ENCODE peak calls at places on chromosome 9, in ten cellular contexts. G is HepG2, E is A549, V is transverse colon, R is upper lobe of left lung, U is tibial nerve, H is ovary, I is sigmoid colon, C is stomach, L is SK-N-SH. Y is an unnamed sample.
A peak's percentile ranks its signal among the peaks of the same experiment; 100 is the strongest.

GRCh38 chr9:21455320-21455719 is 15.1 kb downstream of the IFNA1 start:
- DNase-seq in G (peak; percentile 17), H (no peak), U (no peak), I (no peak), R (no peak), E (peak; percentile 48), V (peak; percentile 16), L (peak; percentile 8), C (no peak), Y (no peak)

GRCh38 chr9:70567511-70567910 is 153.1 kb upstream of the KLF9 start:
- DNase-seq in C (no peak), E (no peak), G (no peak), L (no peak), I (no peak), R (no peak), V (no peak), H (no peak), U (no peak), Y (no peak)

GRCh38 chr9:130072515-130073235 is 19.0 kb downstream of the GPR107 start:
- DNase-seq in C (no peak), V (no peak), E (no peak), L (no peak), G (no peak), R (no peak), I (no peak), U (no peak), H (no peak), Y (no peak)

GRCh38 chr9:130934246-130934645 is 4.8 kb downstream of the FIBCD1 start:
- DNase-seq in E (no peak), I (no peak), U (no peak), H (no peak), V (no peak), G (no peak), L (no peak), C (no peak), R (no peak), Y (no peak)

GRCh38 chr9:120876842-120877240 is at the start of gene PHF19:
- DNase-seq in I (no peak), L (no peak), R (peak; percentile 89), C (no peak), E (peak; percentile 64), V (no peak), U (no peak), H (no peak), G (peak; percentile 23), Y (no peak)

GRCh38 chr9:86664603-86665002 is 282.7 kb downstream of the GAS1 start:
- DNase-seq in L (no peak), I (no peak), H (no peak), U (no peak), V (no peak), G (no peak), C (no peak), R (no peak), E (no peak), Y (no peak)

GRCh38 chr9:105241356-105242043 is 3.0 kb upstream of the SLC44A1 start:
- DNase-seq in R (no peak), H (no peak), C (no peak), L (no peak), I (no peak), E (no peak), V (no peak), U (no peak), G (no peak), Y (no peak)

GRCh38 chr9:84436386-84437114 is 96.0 kb upstream of the SLC28A3 start:
- DNase-seq in G (no peak), L (no peak), U (no peak), C (no peak), H (no peak), R (no peak), I (no peak), E (no peak), V (no peak), Y (no peak)

GRCh38 chr9:113228130-113228665 is 6.9 kb downstream of the SLC31A1 start:
- DNase-seq in U (no peak), H (no peak), G (peak; percentile 94), L (no peak), C (no peak), R (no peak), I (no peak), V (no peak), E (no peak), Y (no peak)

GRCh38 chr9:3441197-3441816 is 84.5 kb downstream of the RFX3 start:
- DNase-seq in U (no peak), R (no peak), I (no peak), L (peak; percentile 28), C (peak; percentile 50), E (peak; percentile 74), V (peak; percentile 31), H (no peak), G (peak; percentile 54), Y (no peak)

GRCh38 chr9:90813523-90813922 is 11.9 kb downstream of the SYK start:
- DNase-seq in R (no peak), V (no peak), G (no peak), E (no peak), C (no peak), I (no peak), H (no peak), L (no peak), U (no peak), Y (no peak)

GRCh38 chr9:109315480-109315879 is 5.4 kb downstream of the EPB41L4B start:
- DNase-seq in R (no peak), E (no peak), H (no peak), I (no peak), C (no peak), U (no peak), V (no peak), L (no peak), G (no peak), Y (no peak)

GRCh38 chr9:99181621-99182020 is 40.1 kb downstream of the ALG2 start:
- DNase-seq in R (no peak), H (no peak), E (no peak), G (no peak), L (no peak), I (no peak), U (no peak), C (no peak), V (no peak), Y (no peak)
- H3K27ac ChIP-seq in R (no peak overlapping the region), H (no peak overlapping the region), E (no peak overlapping the region), G (no peak overlapping the region), L (no peak overlapping the region), I (no peak overlapping the region), U (no peak overlapping the region), C (no peak overlapping the region), V (no peak overlapping the region), Y (no peak overlapping the region)

GRCh38 chr9:135248111-135248510 is 160.6 kb downstream of the OLFM1 start:
- DNase-seq in I (no peak), G (no peak), H (no peak), L (no peak), C (no peak), U (no peak), R (no peak), E (no peak), V (no peak), Y (no peak)
- TF ChIP-seq EP300 in I (no peak), G (no peak), H (no peak), L (no peak), C (no peak), U (no peak), R (no peak), E (no peak), V (no peak), Y (no peak)

GRCh38 chr9:79694676-79695400 is 123.1 kb downstream of the TLE4 start:
- DNase-seq in E (no peak), G (no peak), H (no peak), I (no peak), V (no peak), L (no peak), R (no peak), C (no peak), U (no peak), Y (peak; percentile 3)
- H3K27ac ChIP-seq in E (no peak overlapping the region), G (no peak overlapping the region), H (no peak overlapping the region), I (no peak overlapping the region), V (no peak overlapping the region), L (no peak overlapping the region), R (no peak overlapping the region), C (no peak overlapping the region), U (no peak overlapping the region), Y (no peak overlapping the region)

DNA sequence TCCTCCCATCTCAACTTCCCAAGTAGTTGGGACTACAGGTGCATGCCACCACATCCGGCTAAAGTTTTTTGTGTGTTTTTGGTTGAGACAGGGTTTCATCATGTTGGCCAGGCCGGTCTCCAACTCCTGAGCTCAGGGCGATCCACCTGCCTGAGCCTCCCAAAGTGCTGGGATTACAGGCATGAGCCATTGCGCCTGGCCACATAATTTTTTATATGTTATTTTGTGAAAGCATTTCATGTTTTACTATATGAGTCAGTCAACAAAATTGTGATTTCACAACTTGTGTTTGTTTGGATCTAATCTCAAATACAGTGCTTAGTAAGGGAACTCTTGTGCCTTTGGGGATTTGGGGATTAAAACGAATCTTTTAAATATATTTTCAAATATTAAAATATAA is 20.0 kb upstream of the FAM120AOS start:
- DNase-seq in G (no peak), H (no peak), U (no peak), E (no peak), L (no peak), R (no peak), I (no peak), C (no peak), V (no peak), Y (peak; percentile 19)
- TF ChIP-seq EP300 in G (no peak), H (no peak), U (no peak), E (no peak), L (no peak), R (no peak), I (no peak), C (no peak), V (no peak), Y (no peak)

DNA sequence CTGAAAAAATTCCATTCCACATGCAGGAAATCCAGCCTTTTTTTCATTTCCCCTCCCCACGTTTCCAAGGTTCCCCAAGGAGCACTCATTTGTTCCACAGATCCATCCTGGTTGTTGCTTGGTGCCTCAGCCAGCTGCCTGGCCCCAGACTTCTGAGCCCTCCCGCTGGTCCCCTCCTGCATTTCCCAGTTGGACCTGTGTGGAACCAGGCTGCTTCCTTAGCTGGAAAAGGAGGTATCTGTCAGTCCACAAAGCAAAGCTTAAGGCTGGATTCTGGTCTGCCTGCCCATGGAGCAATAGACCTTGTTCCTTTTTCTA is 44.8 kb downstream of the ANGPTL2 start:
- DNase-seq in C (no peak), V (no peak), E (no peak), I (peak; percentile 46), G (no peak), U (no peak), L (no peak), R (no peak), H (no peak), Y (no peak)
- H3K27ac ChIP-seq in C (no peak overlapping the region), V (no peak overlapping the region), E (no peak overlapping the region), I (no peak overlapping the region), G (no peak overlapping the region), U (no peak overlapping the region), L (no peak overlapping the region), R (no peak overlapping the region), H (no peak overlapping the region), Y (peak overlapping the region; percentile 7)

Y was measured in esophagus muscularis mucosa.